ENCODE peak calls at places on chromosomes 12 and 14, in four cellular contexts. E is stomach, F is Peyer's patch, S is HCT116. Q is an unnamed sample.

GRCh38 chr14:99838555-99839193 is 45.5 kb downstream of the EML1 start:
- DNase-seq in F (no peak), E (no peak), S (no peak), Q (peak; percentile 91)

GRCh38 chr14:44165286-44165685 is 341.8 kb downstream of the FSCB start:
- DNase-seq in S (no peak), F (no peak), E (no peak), Q (no peak)

GRCh38 chr14:68741839-68742470 is 50.9 kb downstream of the ZFP36L1 start:
- DNase-seq in S (no peak), E (no peak), F (peak; percentile 71), Q (peak; percentile 15)

GRCh38 chr12:59972941-59973340 is 377.1 kb downstream of the SLC16A7 start:
- DNase-seq in S (peak; percentile 50), F (no peak), E (no peak), Q (no peak)

GRCh38 chr14:94282991-94283723 is 9.9 kb downstream of the SERPINA10 start:
- DNase-seq in S (no peak), F (no peak), E (no peak), Q (no peak)

GRCh38 chr14:77746064-77746463 is 14.9 kb downstream of the SNW1 start:
- DNase-seq in F (no peak), E (no peak), S (no peak), Q (no peak)

GRCh38 chr12:1071182-1071581 is 80.2 kb downstream of the ERC1 start:
- DNase-seq in F (no peak), S (no peak), E (no peak), Q (no peak)

GRCh38 chr14:20469890-20470858 is 968 bp downstream of the PNP start:
- DNase-seq in E (peak; percentile 40), S (peak; percentile 45), F (peak; percentile 63), Q (no peak)

DNA sequence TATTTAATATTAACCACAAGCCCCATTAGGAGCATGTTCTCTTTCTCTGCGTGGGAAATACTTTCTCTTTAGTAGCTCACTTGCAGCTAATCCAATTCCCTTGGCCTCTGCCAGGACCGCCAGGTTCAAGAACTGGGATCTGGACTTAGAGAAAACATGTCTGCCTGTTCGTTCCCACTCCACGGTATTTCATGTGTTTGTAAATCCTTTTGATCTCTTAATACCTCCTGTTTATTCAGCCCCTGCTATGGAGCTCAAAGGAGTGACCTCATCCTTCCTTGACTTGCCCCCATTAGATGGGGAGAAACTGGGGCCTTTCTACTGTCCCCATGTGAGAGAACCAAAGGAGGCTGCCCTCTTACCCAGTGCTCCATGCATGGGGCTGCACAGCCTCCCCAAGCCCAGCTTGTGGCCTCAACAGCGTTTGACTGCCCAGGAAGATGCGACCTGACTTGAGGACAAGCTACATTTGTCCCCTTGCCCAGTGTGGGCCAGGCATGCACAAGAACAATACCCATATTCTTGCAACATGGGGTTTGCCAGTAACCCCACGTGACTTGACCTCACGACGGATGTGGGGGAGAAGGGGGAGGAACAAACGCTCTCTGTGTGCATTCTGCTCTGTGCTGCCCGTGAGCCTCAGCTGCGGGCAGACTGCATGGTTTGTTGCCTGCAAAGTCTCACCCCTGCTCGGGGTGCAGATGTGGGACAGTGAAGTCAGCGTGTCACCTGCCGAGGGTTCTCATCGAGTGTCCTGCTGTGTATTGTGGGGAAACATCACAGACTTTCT is 30.3 kb downstream of the CD9 start:
- DNase-seq in E (peak; percentile 63), F (peak; percentile 79), S (no peak), Q (peak; percentile 89)
- TF ChIP-seq POLR2A in E (no peak), F (peak; percentile 24), S (no peak), Q (peak; percentile 36)

GRCh38 chr14:64504897-64505771 is 564 bp downstream of the ZBTB1 start:
- DNase-seq in S (peak; percentile 58), F (peak; percentile 89), E (peak; percentile 90), Q (peak; percentile 93)
- H3K4me1 ChIP-seq in S (peaks cover 62% of the 10 kb centered on the region), F (peaks cover 21% of the 10 kb centered on the region), E (peaks cover 47% of the 10 kb centered on the region), Q (peaks cover 65% of the 10 kb centered on the region)

DNA sequence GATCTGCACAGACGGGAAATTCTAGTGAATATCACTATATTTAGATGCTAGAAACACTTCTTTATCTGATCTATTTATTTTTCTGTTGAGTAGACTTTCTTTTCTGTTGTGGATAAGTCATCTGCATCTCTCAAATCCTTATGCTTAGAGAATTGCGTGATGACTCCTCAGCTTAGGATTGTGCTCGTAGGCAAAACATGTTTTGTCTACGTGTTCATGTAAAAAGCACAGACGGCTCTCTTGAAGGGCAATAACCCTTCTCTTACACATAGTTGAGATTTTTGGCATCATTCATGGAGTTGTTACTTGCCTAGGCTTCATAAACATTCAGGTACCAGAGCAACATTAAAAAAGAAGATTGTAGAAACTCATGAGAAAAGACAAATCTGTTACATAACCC is 18.6 kb downstream of the PPFIBP1 start:
- DNase-seq in E (no peak), S (no peak), F (no peak), Q (no peak)
- H3K4me3 ChIP-seq in E (no peak overlapping the region), S (no peak overlapping the region), F (no peak overlapping the region), Q (no peak overlapping the region)

GRCh38 chr12:65510584-65511050 is 232.1 kb downstream of the MSRB3 start:
- DNase-seq in E (peak; percentile 51), S (peak; percentile 84), F (no peak), Q (no peak)
- TF ChIP-seq POLR2A in E (no peak), S (peak; percentile 17), F (no peak), Q (no peak)

DNA sequence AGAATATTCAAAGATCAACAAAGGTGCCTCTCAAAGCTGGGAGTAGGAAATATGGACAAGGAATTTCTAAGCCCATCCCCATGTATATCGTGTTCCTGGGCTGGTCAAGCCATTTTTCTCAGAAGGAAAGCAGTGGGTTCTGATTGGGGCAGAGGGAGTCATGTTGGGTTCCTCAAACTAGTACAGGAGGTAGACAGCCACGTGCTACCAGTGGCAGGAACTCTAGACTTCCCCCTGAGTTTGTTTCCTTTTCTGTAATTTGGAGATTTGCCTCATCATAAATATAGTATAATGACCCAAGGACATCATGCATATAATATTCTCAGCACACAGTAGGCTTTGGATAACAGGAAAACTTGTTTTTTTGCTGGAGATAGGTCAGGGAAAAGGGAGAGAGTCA is 16.4 kb upstream of the PLEKHH1 start:
- DNase-seq in E (no peak), F (no peak), S (no peak), Q (no peak)
- H3K4me1 ChIP-seq in E (peaks cover 18% of the 10 kb centered on the region), F (peaks cover 10% of the 10 kb centered on the region), S (peaks cover 10% of the 10 kb centered on the region), Q (peaks cover 20% of the 10 kb centered on the region)

GRCh38 chr14:56309198-56309597 is 191.0 kb downstream of the PELI2 start:
- DNase-seq in E (no peak), F (no peak), S (no peak), Q (no peak)
- H3K4me3 ChIP-seq in E (no peak overlapping the region), F (no peak overlapping the region), S (no peak overlapping the region), Q (no peak overlapping the region)

GRCh38 chr12:32106517-32107366 is at the start of gene BICD1:
- DNase-seq in S (peak; percentile 56), F (peak; percentile 76), E (peak; percentile 77), Q (peak; percentile 76)
- TF ChIP-seq POLR2A in S (peak; percentile 80), F (peak; percentile 66), E (no peak), Q (no peak)

GRCh38 chr12:52241205-52241842 is 8.3 kb downstream of the KRT7 start:
- DNase-seq in E (no peak), F (no peak), S (no peak), Q (no peak)

GRCh38 chr12:52236386-52237050 is 3.5 kb downstream of the KRT7 start:
- DNase-seq in F (no peak), S (no peak), E (no peak), Q (no peak)

GRCh38 chr12:52238206-52238840 is 5.3 kb downstream of the KRT7 start:
- DNase-seq in F (no peak), S (no peak), E (no peak), Q (no peak)

GRCh38 chr12:52239767-52240166 is 6.7 kb downstream of the KRT7 start:
- DNase-seq in F (no peak), S (no peak), E (no peak), Q (no peak)

GRCh38 chr12:52238916-52239649 is 6.0 kb downstream of the KRT7 start:
- DNase-seq in F (no peak), S (no peak), E (no peak), Q (no peak)
- H3K4me1 ChIP-seq in F (no peaks in the 10 kb centered on the region), S (peaks cover 91% of the 10 kb centered on the region), E (peaks cover 29% of the 10 kb centered on the region), Q (peaks cover 58% of the 10 kb centered on the region)

DNA sequence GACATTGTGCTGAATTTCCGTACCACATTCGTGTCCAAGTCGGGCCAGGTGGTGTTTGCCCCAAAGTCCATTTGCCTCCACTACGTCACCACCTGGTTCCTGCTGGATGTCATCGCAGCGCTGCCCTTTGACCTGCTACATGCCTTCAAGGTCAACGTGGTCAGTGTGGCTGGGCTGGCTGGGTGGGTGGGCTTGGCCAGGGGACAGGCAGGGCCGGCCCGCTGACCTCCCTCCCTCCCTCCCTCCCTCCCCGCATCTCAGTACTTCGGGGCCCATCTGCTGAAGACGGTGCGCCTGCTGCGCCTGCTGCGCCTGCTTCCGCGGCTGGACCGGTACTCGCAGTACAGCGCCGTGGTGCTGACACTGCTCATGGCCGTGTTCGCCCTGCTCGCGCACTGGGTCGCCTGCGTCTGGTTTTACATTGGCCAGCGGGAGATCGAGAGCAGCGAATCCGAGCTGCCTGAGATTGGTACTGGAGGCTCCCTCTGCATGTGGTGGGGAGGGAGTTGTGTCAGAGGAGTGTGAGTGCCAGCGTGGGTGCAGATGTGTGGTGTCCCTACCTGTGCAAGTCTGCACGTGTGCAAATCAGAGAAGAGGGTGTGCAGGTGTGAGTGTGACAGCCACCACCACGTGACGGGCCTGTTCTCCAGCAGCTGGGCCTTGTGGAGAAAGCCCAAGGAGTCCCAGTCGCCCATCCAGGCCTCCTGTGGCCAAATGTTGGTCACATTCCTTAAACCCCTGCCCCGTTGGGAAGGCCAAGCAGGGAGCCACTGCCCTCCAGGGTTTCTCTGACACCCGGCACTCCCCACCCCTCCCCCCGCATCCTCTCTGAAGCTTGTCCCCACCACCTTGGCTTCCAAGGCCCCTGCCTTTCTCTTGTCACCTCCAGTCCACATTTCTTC is 5.3 kb downstream of the KCNH3 start:
- DNase-seq in E (no peak), F (no peak), S (no peak), Q (no peak)
- H3K4me3 ChIP-seq in E (no peak overlapping the region), F (no peak overlapping the region), S (no peak overlapping the region), Q (no peak overlapping the region)

Q was measured in upper lobe of left lung.